ENCODE peak calls at places on chromosomes 11 and 22, in seven cellular contexts. One of them, this sample, is unnamed. For H3K27me3, the result is how much of the 10 kb centered on the place peaks cover.

GRCh38 chr11:129102225-129102624 is 89.9 kb downstream of the ARHGAP32 start:
- DNase-seq in transverse colon: no peak
- DNase-seq in H1: no peak
- DNase-seq in sigmoid colon: no peak
- DNase-seq in stomach: no peak
- DNase-seq in HepG2: no peak
- DNase-seq in K562: no peak
- DNase-seq in this sample: no peak

GRCh38 chr11:110479445-110480101 is 49.8 kb downstream of the FDX1 start:
- DNase-seq in transverse colon: no peak
- DNase-seq in H1: no peak
- DNase-seq in sigmoid colon: no peak
- DNase-seq in stomach: no peak
- DNase-seq in HepG2: no peak
- DNase-seq in K562: peak
- DNase-seq in this sample: no peak

GRCh38 chr22:37396488-37397084 is 30.7 kb downstream of the ELFN2 start:
- DNase-seq in transverse colon: no peak
- DNase-seq in H1: no peak
- DNase-seq in sigmoid colon: no peak
- DNase-seq in stomach: no peak
- DNase-seq in HepG2: no peak
- DNase-seq in K562: no peak
- DNase-seq in this sample: no peak

GRCh38 chr11:107830915-107831540 is 27.6 kb downstream of the SLC35F2 start:
- DNase-seq in transverse colon: no peak
- DNase-seq in H1: no peak
- DNase-seq in sigmoid colon: no peak
- DNase-seq in stomach: peak
- DNase-seq in HepG2: no peak
- DNase-seq in K562: no peak
- DNase-seq in this sample: no peak

GRCh38 chr11:73401217-73401923 is 25.2 kb downstream of the RELT start:
- DNase-seq in transverse colon: no peak
- DNase-seq in H1: no peak
- DNase-seq in sigmoid colon: no peak
- DNase-seq in stomach: no peak
- DNase-seq in HepG2: no peak
- DNase-seq in K562: no peak
- DNase-seq in this sample: no peak

GRCh38 chr11:57786436-57786835 is 24.8 kb downstream of the CTNND1 start:
- DNase-seq in transverse colon: no peak
- DNase-seq in H1: no peak
- DNase-seq in sigmoid colon: no peak
- DNase-seq in stomach: no peak
- DNase-seq in HepG2: no peak
- DNase-seq in K562: no peak
- DNase-seq in this sample: no peak

GRCh38 chr11:62922653-62923371 is 1.6 kb upstream of the CHRM1 start:
- DNase-seq in transverse colon: no peak
- DNase-seq in H1: peak
- DNase-seq in sigmoid colon: no peak
- DNase-seq in stomach: no peak
- DNase-seq in HepG2: no peak
- DNase-seq in K562: peak
- DNase-seq in this sample: no peak

GRCh38 chr22:36012332-36012731 is 16.3 kb downstream of the RBFOX2 start:
- DNase-seq in transverse colon: no peak
- DNase-seq in H1: no peak
- DNase-seq in sigmoid colon: no peak
- DNase-seq in stomach: no peak
- DNase-seq in HepG2: no peak
- DNase-seq in K562: no peak
- DNase-seq in this sample: no peak

GRCh38 chr11:34850339-34850738 is 65.8 kb downstream of the APIP start:
- DNase-seq in transverse colon: peak
- DNase-seq in H1: no peak
- DNase-seq in sigmoid colon: no peak
- DNase-seq in stomach: no peak
- DNase-seq in HepG2: no peak
- DNase-seq in K562: no peak
- DNase-seq in this sample: peak

GRCh38 chr11:121029153-121029552 is 5.3 kb downstream of the TBCEL start:
- DNase-seq in transverse colon: no peak
- DNase-seq in H1: no peak
- DNase-seq in sigmoid colon: no peak
- DNase-seq in stomach: no peak
- DNase-seq in HepG2: no peak
- DNase-seq in K562: no peak
- DNase-seq in this sample: no peak

GRCh38 chr11:68164437-68164836 is 43.2 kb upstream of the CHKA start:
- DNase-seq in transverse colon: no peak
- DNase-seq in H1: no peak
- DNase-seq in sigmoid colon: no peak
- DNase-seq in stomach: no peak
- DNase-seq in HepG2: no peak
- DNase-seq in K562: no peak
- DNase-seq in this sample: no peak

GRCh38 chr11:10742460-10743208 is 8.4 kb upstream of the CTR9 start:
- DNase-seq in transverse colon: no peak
- DNase-seq in H1: no peak
- DNase-seq in sigmoid colon: no peak
- DNase-seq in stomach: no peak
- DNase-seq in HepG2: no peak
- DNase-seq in K562: peak
- DNase-seq in this sample: no peak

GRCh38 chr11:2306971-2307732 is 5.3 kb downstream of the TSPAN32 start:
- DNase-seq in transverse colon: no peak
- DNase-seq in H1: no peak
- DNase-seq in sigmoid colon: peak
- DNase-seq in stomach: no peak
- DNase-seq in HepG2: no peak
- DNase-seq in K562: no peak
- DNase-seq in this sample: no peak

GRCh38 chr11:95299078-95299611 is 68.1 kb upstream of the SESN3 start:
- DNase-seq in transverse colon: no peak
- DNase-seq in H1: no peak
- DNase-seq in sigmoid colon: no peak
- DNase-seq in stomach: no peak
- DNase-seq in HepG2: no peak
- DNase-seq in K562: no peak
- DNase-seq in this sample: no peak

GRCh38 chr11:71964641-71965040 is 34.1 kb upstream of the IL18BP start:
- DNase-seq in transverse colon: no peak
- DNase-seq in H1: no peak
- DNase-seq in sigmoid colon: no peak
- DNase-seq in stomach: no peak
- DNase-seq in HepG2: no peak
- DNase-seq in K562: no peak
- DNase-seq in this sample: no peak

GRCh38 chr22:50326225-50326958 is 420 bp downstream of the DENND6B start:
- DNase-seq in transverse colon: no peak
- DNase-seq in H1: no peak
- DNase-seq in sigmoid colon: no peak
- DNase-seq in stomach: no peak
- DNase-seq in HepG2: no peak
- DNase-seq in K562: no peak
- DNase-seq in this sample: no peak

GRCh38 chr11:13923182-13923581 is 39.3 kb upstream of the SPON1 start:
- DNase-seq in transverse colon: no peak
- DNase-seq in H1: no peak
- DNase-seq in sigmoid colon: no peak
- DNase-seq in stomach: no peak
- DNase-seq in HepG2: no peak
- DNase-seq in K562: no peak
- DNase-seq in this sample: peak

GRCh38 chr11:113267536-113267935 is 46.8 kb upstream of the TTC12 start:
- DNase-seq in transverse colon: no peak
- DNase-seq in H1: no peak
- DNase-seq in sigmoid colon: no peak
- DNase-seq in stomach: no peak
- DNase-seq in HepG2: no peak
- DNase-seq in K562: no peak
- DNase-seq in this sample: no peak

GRCh38 chr11:34359548-34359891 is 1.7 kb upstream of the ABTB2 start:
- DNase-seq in transverse colon: no peak
- DNase-seq in H1: no peak
- DNase-seq in sigmoid colon: no peak
- DNase-seq in stomach: no peak
- DNase-seq in HepG2: no peak
- DNase-seq in K562: peak
- DNase-seq in this sample: peak

GRCh38 chr11:114044042-114044871 is 15.3 kb upstream of the ZBTB16 start:
- DNase-seq in transverse colon: peak
- DNase-seq in H1: no peak
- DNase-seq in sigmoid colon: no peak
- DNase-seq in stomach: no peak
- DNase-seq in HepG2: no peak
- DNase-seq in K562: no peak
- DNase-seq in this sample: no peak

GRCh38 chr11:64885367-64886286 is 7.2 kb upstream of the EHD1 start:
- DNase-seq in transverse colon: no peak
- DNase-seq in H1: no peak
- DNase-seq in sigmoid colon: no peak
- DNase-seq in stomach: no peak
- DNase-seq in HepG2: peak
- DNase-seq in K562: peak
- DNase-seq in this sample: no peak

GRCh38 chr22:22076937-22077703 is 94.5 kb upstream of the TOP3B start:
- DNase-seq in transverse colon: no peak
- DNase-seq in H1: no peak
- DNase-seq in sigmoid colon: no peak
- DNase-seq in stomach: no peak
- DNase-seq in HepG2: no peak
- DNase-seq in K562: no peak
- DNase-seq in this sample: no peak

GRCh38 chr22:22076361-22076760 is 93.8 kb upstream of the TOP3B start:
- DNase-seq in transverse colon: no peak
- DNase-seq in H1: no peak
- DNase-seq in sigmoid colon: no peak
- DNase-seq in stomach: no peak
- DNase-seq in HepG2: no peak
- DNase-seq in K562: no peak
- DNase-seq in this sample: no peak

GRCh38 chr22:22073769-22074561 is 91.4 kb upstream of the TOP3B start:
- DNase-seq in transverse colon: no peak
- DNase-seq in H1: no peak
- DNase-seq in sigmoid colon: no peak
- DNase-seq in stomach: no peak
- DNase-seq in HepG2: no peak
- DNase-seq in K562: no peak
- DNase-seq in this sample: no peak

GRCh38 chr22:22074634-22075381 is 92.2 kb upstream of the TOP3B start:
- DNase-seq in transverse colon: no peak
- DNase-seq in H1: no peak
- DNase-seq in sigmoid colon: no peak
- DNase-seq in stomach: no peak
- DNase-seq in HepG2: no peak
- DNase-seq in K562: no peak
- DNase-seq in this sample: no peak

GRCh38 chr22:22075382-22076163 is 93.0 kb upstream of the TOP3B start:
- DNase-seq in transverse colon: no peak
- DNase-seq in H1: no peak
- DNase-seq in sigmoid colon: no peak
- DNase-seq in stomach: no peak
- DNase-seq in HepG2: no peak
- DNase-seq in K562: no peak
- DNase-seq in this sample: peak
- H3K27me3 ChIP-seq in transverse colon: under half
- H3K27me3 ChIP-seq in H1: half or more
- H3K27me3 ChIP-seq in sigmoid colon: under half
- H3K27me3 ChIP-seq in stomach: under half
- H3K27me3 ChIP-seq in HepG2: under half
- H3K27me3 ChIP-seq in K562: under half
- H3K27me3 ChIP-seq in this sample: under half

GRCh38 chr11:61602775-61603569 is 22.1 kb upstream of the SYT7 start:
- DNase-seq in transverse colon: peak
- DNase-seq in H1: no peak
- DNase-seq in sigmoid colon: peak
- DNase-seq in stomach: peak
- DNase-seq in HepG2: no peak
- DNase-seq in K562: peak
- DNase-seq in this sample: peak
- TF ChIP-seq EP300 in transverse colon: no peak
- TF ChIP-seq EP300 in H1: no peak
- TF ChIP-seq EP300 in sigmoid colon: no peak
- TF ChIP-seq EP300 in stomach: no peak
- TF ChIP-seq EP300 in HepG2: no peak
- TF ChIP-seq EP300 in K562: peak
- TF ChIP-seq EP300 in this sample: no peak

GRCh38 chr11:29657709-29658108 is 359.1 kb downstream of the KCNA4 start:
- DNase-seq in transverse colon: no peak
- DNase-seq in H1: no peak
- DNase-seq in sigmoid colon: no peak
- DNase-seq in stomach: no peak
- DNase-seq in HepG2: no peak
- DNase-seq in K562: no peak
- DNase-seq in this sample: no peak

GRCh38 chr11:29656557-29656956 is 360.3 kb downstream of the KCNA4 start:
- DNase-seq in transverse colon: no peak
- DNase-seq in H1: no peak
- DNase-seq in sigmoid colon: no peak
- DNase-seq in stomach: no peak
- DNase-seq in HepG2: no peak
- DNase-seq in K562: no peak
- DNase-seq in this sample: no peak
- TF ChIP-seq POLR2AphosphoS5 in transverse colon: no peak
- TF ChIP-seq POLR2AphosphoS5 in H1: no peak
- TF ChIP-seq POLR2AphosphoS5 in sigmoid colon: no peak
- TF ChIP-seq POLR2AphosphoS5 in stomach: no peak
- TF ChIP-seq POLR2AphosphoS5 in HepG2: no peak
- TF ChIP-seq POLR2AphosphoS5 in K562: no peak
- TF ChIP-seq POLR2AphosphoS5 in this sample: peak

DNA sequence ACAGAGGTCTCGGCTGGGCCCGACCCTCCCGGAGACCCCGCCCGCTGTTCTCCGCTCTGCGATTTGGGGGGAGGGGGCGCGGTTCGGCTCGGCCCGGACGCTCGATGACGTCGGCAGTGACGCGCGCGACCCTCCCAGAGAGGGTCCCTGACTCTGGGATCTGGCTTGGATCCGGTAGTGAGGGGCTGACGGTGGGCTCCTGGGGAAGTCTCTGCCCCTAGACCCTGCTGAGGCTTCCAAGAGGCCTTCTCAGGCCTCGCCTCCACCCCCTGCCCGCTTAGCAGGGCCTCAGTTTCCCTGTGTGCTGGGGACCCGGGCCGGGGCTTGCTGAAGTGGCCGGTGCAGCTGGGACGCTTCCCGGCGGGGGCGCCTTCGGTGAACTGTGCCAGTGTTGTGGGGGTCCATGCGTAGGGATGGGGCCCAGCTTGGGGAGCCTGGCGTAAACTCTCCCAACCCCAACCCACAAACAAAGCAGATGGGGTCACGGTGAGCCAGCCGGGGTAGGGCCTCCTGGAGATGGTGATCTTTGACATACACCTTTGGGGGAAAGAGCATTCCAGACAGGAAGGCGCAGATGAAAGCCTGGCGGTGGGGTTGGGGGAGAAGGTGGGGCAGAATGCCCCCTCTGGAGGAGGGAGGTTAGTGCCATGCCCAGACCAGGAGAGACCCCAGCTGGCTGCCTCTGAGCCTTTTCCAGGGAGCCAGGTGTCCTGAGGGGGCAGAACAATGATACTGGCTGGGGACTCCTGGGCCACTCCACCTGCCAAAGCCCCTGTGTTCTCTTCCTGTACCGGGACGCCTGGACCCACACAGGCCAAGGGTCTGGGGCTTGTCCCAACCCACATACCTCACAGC is 1.0 kb downstream of the B4GALNT4 start:
- DNase-seq in transverse colon: no peak
- DNase-seq in H1: peak
- DNase-seq in sigmoid colon: no peak
- DNase-seq in stomach: no peak
- DNase-seq in HepG2: no peak
- DNase-seq in K562: peak
- DNase-seq in this sample: no peak
- H3K27me3 ChIP-seq in transverse colon: under half
- H3K27me3 ChIP-seq in H1: under half
- H3K27me3 ChIP-seq in sigmoid colon: under half
- H3K27me3 ChIP-seq in stomach: half or more
- H3K27me3 ChIP-seq in HepG2: under half
- H3K27me3 ChIP-seq in K562: under half
- H3K27me3 ChIP-seq in this sample: under half